ENCODE peak calls at places on chromosomes 4 and X, in six cellular contexts. R is H1, T is breast epithelium, J is brain microvascular endothelial cell, E is mammary epithelial cell, I is AG04450. K is an unnamed sample.

GRCh38 chr4:169766741-169767140 is 9.0 kb upstream of the HPF1 start:
- DNase-seq in R (no peak), T (no peak), J (no peak), E (no peak), I (no peak), K (no peak)

GRCh38 chr4:129167640-129168260 is 71.8 kb downstream of the C4orf33 start:
- DNase-seq in R (no peak), T (no peak), J (no peak), E (no peak), I (no peak), K (no peak)

GRCh38 chr4:112807999-112808398 is 171.1 kb downstream of the LARP7 start:
- DNase-seq in R (no peak), T (no peak), J (no peak), E (no peak), I (no peak), K (no peak)

GRCh38 chr4:901192-901910 is 30.8 kb downstream of the GAK start:
- DNase-seq in R (no peak), T (no peak), J (no peak), E (no peak), I (no peak), K (no peak)

GRCh38 chrX:133580630-133581029 is 165.3 kb upstream of the GPC4 start:
- DNase-seq in R (no peak), T (no peak), J (no peak), E (no peak), I (no peak), K (no peak)

GRCh38 chr4:141449927-141450326 is 186.5 kb upstream of the IL15 start:
- DNase-seq in R (no peak), T (no peak), J (no peak), E (no peak), I (no peak), K (no peak)

GRCh38 chr4:42397635-42398447 is 553 bp downstream of the SHISA3 start:
- DNase-seq in R (no peak), T (no peak), J (no peak), E (peak), I (no peak), K (no peak)

GRCh38 chrX:108090474-108091265 is 672 bp downstream of the PSMD10 start:
- DNase-seq in R (no peak), T (no peak), J (peak), E (peak), I (no peak), K (no peak)

GRCh38 chr4:24754586-24754985 is 40.8 kb upstream of the SOD3 start:
- DNase-seq in R (no peak), T (no peak), J (no peak), E (peak), I (no peak), K (no peak)

GRCh38 chrX:100895365-100896075 is 21.4 kb upstream of the NOX1 start:
- DNase-seq in R (no peak), T (no peak), J (peak), E (peak), I (no peak), K (peak)

GRCh38 chrX:41984628-41985027 is 61.3 kb upstream of the CASK start:
- DNase-seq in R (no peak), T (no peak), J (no peak), E (peak), I (no peak), K (peak)

GRCh38 chr4:151807220-151807619 is 46.4 kb upstream of the GATB start:
- DNase-seq in R (no peak), T (no peak), J (no peak), E (no peak), I (no peak), K (no peak)

GRCh38 chr4:134202557-134202956 is 968 bp upstream of the PABPC4L start:
- DNase-seq in R (no peak), T (no peak), J (no peak), E (no peak), I (no peak), K (no peak)

GRCh38 chr4:136768925-136769275 is 763.4 kb downstream of the PCDH18 start:
- DNase-seq in R (no peak), T (no peak), J (no peak), E (no peak), I (no peak), K (no peak)

GRCh38 chr4:184329235-184330007 is 111.7 kb upstream of the ENPP6 start:
- DNase-seq in R (no peak), T (no peak), J (no peak), E (no peak), I (no peak), K (no peak)

GRCh38 chr4:67273676-67274075 is 271.6 kb downstream of the CENPC start:
- DNase-seq in R (no peak), T (no peak), J (no peak), E (no peak), I (no peak), K (no peak)

GRCh38 chrX:96372313-96373046 is 312.2 kb upstream of the DIAPH2 start:
- DNase-seq in R (no peak), T (no peak), J (peak), E (peak), I (peak), K (peak)

GRCh38 chrX:135411893-135412292 is 9.9 kb upstream of the SMIM10L2A start:
- DNase-seq in R (no peak), T (no peak), J (no peak), E (peak), I (no peak), K (no peak)

GRCh38 chrX:9829308-9830267 is 43.4 kb downstream of the SHROOM2 start:
- DNase-seq in R (no peak), T (no peak), J (peak), E (peak), I (no peak), K (peak)

GRCh38 chr4:118816538-118817177 is 19.3 kb downstream of the SEC24D start:
- DNase-seq in R (no peak), T (no peak), J (peak), E (peak), I (peak), K (no peak)

GRCh38 chrX:111719426-111720210 is 38.6 kb downstream of the ALG13 start:
- DNase-seq in R (no peak), T (no peak), J (peak), E (no peak), I (no peak), K (no peak)

GRCh38 chr4:17475481-17475880 is 36.4 kb downstream of the QDPR start:
- DNase-seq in R (no peak), T (no peak), J (no peak), E (peak), I (no peak), K (no peak)

GRCh38 chrX:40096395-40097091 is 1.2 kb downstream of the BCOR start:
- DNase-seq in R (no peak), T (no peak), J (no peak), E (peak), I (no peak), K (no peak)

GRCh38 chr4:120139392-120139791 is 72.7 kb upstream of the MAD2L1 start:
- DNase-seq in R (no peak), T (no peak), J (no peak), E (no peak), I (no peak), K (no peak)

GRCh38 chr4:58113083-58113482 is 1002.9 kb upstream of the IGFBP7 start:
- DNase-seq in R (no peak), T (no peak), J (no peak), E (no peak), I (no peak), K (no peak)

GRCh38 chr4:128166982-128167381 is 105.9 kb downstream of the LARP1B start:
- DNase-seq in R (no peak), T (no peak), J (no peak), E (no peak), I (no peak), K (no peak)

GRCh38 chr4:148055844-148056243 is 324.0 kb downstream of the ARHGAP10 start:
- DNase-seq in R (no peak), T (no peak), J (no peak), E (no peak), I (no peak), K (no peak)

GRCh38 chr4:148054275-148054674 is 322.4 kb downstream of the ARHGAP10 start:
- DNase-seq in R (no peak), T (no peak), J (peak), E (no peak), I (no peak), K (no peak)

GRCh38 chr4:148058160-148058859 is 326.4 kb downstream of the ARHGAP10 start:
- DNase-seq in R (no peak), T (no peak), J (no peak), E (no peak), I (no peak), K (no peak)

GRCh38 chr4:148057425-148058020 is 325.6 kb downstream of the ARHGAP10 start:
- DNase-seq in R (no peak), T (no peak), J (no peak), E (no peak), I (no peak), K (no peak)

GRCh38 chr4:148056879-148057278 is 325.0 kb downstream of the ARHGAP10 start:
- DNase-seq in R (peak), T (no peak), J (peak), E (peak), I (no peak), K (peak)
- H3K27ac ChIP-seq in R (no peak), T (no peak), J (no peak), E (no peak), I (no peak), K (no peak)

GRCh38 chr4:52976523-52977230 is 114.6 kb downstream of the RASL11B start:
- DNase-seq in R (no peak), T (no peak), J (no peak), E (no peak), I (no peak), K (no peak)

GRCh38 chr4:52977252-52977651 is 115.1 kb downstream of the RASL11B start:
- DNase-seq in R (no peak), T (no peak), J (no peak), E (no peak), I (no peak), K (no peak)

GRCh38 chr4:52982246-52982950 is 120.3 kb downstream of the RASL11B start:
- DNase-seq in R (no peak), T (no peak), J (peak), E (peak), I (peak), K (peak)

GRCh38 chr4:52979020-52979419 is 116.9 kb downstream of the RASL11B start:
- DNase-seq in R (no peak), T (no peak), J (no peak), E (no peak), I (no peak), K (no peak)

DNA sequence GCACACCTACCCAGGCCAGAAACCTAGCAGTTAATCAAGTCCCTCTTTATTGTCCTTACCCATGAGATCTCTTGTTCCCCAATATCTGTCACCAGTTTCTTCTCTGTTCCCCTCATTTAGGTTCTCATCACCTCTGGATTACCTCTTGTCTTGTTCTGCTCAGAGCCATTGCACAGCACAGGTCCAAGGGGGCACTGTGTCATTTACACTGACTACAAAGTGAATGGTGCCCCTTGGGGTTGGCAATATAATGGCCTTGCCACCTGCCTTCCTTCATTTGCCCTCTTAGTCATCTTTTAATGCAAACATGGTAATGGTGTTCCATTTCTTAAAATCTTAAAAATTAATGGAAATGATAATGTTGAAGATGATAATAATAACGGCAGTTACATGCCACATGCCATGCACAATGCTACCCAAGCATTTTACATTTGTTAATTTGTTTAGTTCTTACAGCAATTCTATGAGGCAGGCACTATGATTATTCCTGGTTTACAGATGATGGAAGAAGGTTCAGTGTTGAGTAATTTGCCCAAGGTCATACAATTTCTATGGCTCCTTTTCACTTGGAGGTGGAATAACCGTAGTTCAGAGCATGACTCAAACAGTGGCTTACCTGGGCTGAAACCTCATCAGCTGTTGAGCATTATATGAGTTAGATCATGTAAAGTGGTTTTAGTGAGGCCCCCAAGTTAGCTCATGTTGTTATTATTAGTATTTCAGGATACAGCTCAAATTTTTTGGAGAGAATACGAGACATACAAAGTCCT is 117.9 kb downstream of the RASL11B start:
- DNase-seq in R (no peak), T (no peak), J (no peak), E (peak), I (no peak), K (no peak)
- TF ChIP-seq CTCF in R (peak), T (no peak), J (no peak), E (no peak), I (no peak), K (no peak)

GRCh38 chr4:82529322-82529721 is 32.5 kb downstream of the TMEM150C start:
- DNase-seq in R (no peak), T (no peak), J (no peak), E (no peak), I (no peak), K (no peak)
- H3K27ac ChIP-seq in R (no peak), T (no peak), J (no peak), E (no peak), I (no peak), K (no peak)

GRCh38 chr4:2246384-2247127 is 4.6 kb upstream of the HAUS3 start:
- DNase-seq in R (no peak), T (no peak), J (no peak), E (no peak), I (no peak), K (no peak)

GRCh38 chr4:2241410-2242353 is at the start of the genes HAUS3 and POLN:
- DNase-seq in R (peak), T (peak), J (peak), E (peak), I (peak), K (peak)

GRCh38 chr4:2244947-2245786 is 3.2 kb upstream of the HAUS3 start:
- DNase-seq in R (no peak), T (no peak), J (no peak), E (no peak), I (no peak), K (no peak)

GRCh38 chr4:2245787-2246275 is 3.9 kb upstream of the HAUS3 start:
- DNase-seq in R (no peak), T (no peak), J (no peak), E (no peak), I (no peak), K (no peak)

GRCh38 chr4:2243682-2244380 is 1.9 kb upstream of the HAUS3 start:
- DNase-seq in R (no peak), T (no peak), J (no peak), E (no peak), I (no peak), K (no peak)
- TF ChIP-seq CTCF in R (no peak), T (no peak), J (peak), E (no peak), I (peak), K (no peak)

GRCh38 chrX:18856645-18856997 is 127.3 kb downstream of the PHKA2 start:
- DNase-seq in R (no peak), T (no peak), J (no peak), E (no peak), I (no peak), K (no peak)

GRCh38 chrX:18861436-18861950 is 122.4 kb downstream of the PHKA2 start:
- DNase-seq in R (no peak), T (no peak), J (no peak), E (no peak), I (no peak), K (no peak)

GRCh38 chrX:18855919-18856644 is 127.8 kb downstream of the PHKA2 start:
- DNase-seq in R (no peak), T (no peak), J (peak), E (peak), I (no peak), K (no peak)
- H3K27ac ChIP-seq in R (no peak), T (no peak), J (peak), E (no peak), I (no peak), K (no peak)

DNA sequence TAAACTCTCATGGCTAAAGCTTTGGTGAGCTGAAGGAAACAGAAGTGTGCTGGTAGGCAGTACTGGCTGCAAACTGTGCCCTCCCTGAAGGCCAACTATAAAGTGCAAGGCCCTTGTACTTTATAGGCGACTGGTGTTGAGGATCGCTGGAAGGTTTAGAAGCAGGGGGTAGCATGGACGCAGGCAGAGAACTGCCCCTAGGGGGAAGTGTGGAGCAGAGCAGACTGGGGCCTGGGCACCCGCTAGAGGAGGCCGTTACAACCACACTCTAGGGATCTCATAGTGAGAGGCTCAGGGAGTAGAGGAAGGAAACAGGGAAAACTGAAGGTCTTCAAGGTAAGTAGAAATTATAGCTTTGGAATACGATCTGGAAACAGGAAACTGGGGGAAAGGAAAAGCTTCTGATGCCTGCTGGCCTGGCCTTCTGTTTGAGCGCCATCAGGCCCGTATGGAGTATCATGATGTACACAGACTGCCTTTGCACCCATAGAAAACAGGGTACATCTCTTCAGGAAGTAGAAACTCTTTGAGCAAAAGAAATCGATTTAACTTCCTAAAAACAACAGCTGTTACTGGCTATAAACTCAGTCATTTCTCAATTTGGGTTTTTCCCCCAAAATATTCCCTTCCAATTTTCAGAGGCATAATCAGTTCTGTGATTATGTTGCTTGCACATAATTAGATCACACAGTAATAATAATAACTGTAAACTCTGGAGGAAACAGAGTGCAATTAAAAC is 23.9 kb upstream of the TMSB4X start:
- DNase-seq in R (no peak), T (no peak), J (no peak), E (no peak), I (no peak), K (no peak)
- TF ChIP-seq CTCF in R (peak), T (no peak), J (peak), E (peak), I (no peak), K (no peak)

DNA sequence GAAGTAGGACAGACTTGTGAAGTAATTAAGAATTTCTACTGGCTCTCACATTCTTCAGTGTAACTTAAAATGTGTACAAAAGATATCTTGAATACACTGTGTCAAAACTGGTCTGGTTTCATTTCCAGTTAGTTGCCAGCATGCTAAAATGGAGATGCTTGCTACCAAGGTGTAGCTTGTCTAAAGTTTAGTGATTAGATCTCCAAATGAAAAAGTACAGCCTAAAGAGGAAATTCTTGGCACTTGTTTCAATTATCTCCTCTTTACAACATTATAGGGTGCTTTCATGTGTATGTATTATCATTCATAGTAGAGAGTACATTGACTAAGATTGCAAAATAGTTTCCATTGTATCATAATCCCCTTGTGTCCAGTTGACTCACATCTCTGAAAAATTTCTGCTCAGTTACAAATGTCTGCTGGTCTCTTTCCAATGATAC is 97.4 kb upstream of the SPRY1 start:
- DNase-seq in R (no peak), T (no peak), J (peak), E (peak), I (peak), K (peak)
- H3K27ac ChIP-seq in R (no peak), T (peak), J (peak), E (no peak), I (no peak), K (no peak)

DNA sequence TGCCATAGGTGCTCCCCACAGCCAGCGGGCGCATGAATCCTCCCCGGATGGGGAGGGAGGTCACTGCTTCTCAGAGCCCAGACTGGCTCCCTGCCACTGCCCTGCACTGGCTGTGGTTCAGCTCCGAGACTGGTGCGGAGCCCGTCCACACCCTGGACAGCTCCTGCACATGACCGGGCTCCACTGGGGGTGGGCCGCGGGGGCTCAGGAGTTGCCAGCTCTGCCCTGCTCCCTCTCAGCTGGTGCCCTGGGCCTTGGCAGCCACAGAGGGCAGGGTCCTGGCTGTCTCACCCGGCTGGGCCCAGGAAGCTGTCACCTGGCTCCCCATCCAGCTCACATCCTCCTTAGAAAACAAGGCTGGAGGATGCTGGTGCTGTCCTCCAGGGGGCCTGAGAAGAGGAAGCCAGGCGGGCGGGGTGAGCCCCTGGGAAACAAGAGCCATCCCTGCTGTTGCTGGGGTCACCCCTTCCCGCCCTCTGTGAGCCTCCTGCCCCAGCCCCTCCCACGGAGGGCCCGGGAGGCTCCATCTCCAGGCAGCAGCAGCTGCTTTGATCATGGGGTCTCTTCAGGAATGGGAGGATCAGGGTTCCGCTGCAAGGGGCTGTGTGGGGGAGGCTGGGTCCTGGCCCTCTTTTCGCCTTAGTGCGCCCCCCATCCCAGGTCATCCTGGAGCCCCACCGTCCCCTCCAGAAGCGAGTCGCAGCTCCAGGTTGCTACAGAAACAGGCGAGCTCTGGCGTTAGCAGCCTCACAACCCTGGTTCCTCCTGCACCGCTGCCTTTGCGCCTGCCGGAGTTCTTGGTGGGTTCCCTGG is 64.7 kb upstream of the ADRA2C start:
- DNase-seq in R (no peak), T (no peak), J (no peak), E (no peak), I (no peak), K (no peak)
- TF ChIP-seq CTCF in R (peak), T (no peak), J (no peak), E (no peak), I (no peak), K (no peak)